ENCODE peak calls at places on chromosomes 2 and 18, in ten cellular contexts. X, H, N, G, R, C, T, D, Q and F are unnamed samples.

GRCh38 chr2:7880561-7880960 is 801.3 kb upstream of the ID2 start:
- DNase-seq in X (no peak), H (peak), N (no peak), G (no peak), R (no peak), C (no peak), T (no peak), D (no peak), Q (no peak), F (no peak)

GRCh38 chr2:45891719-45892118 is 240.2 kb downstream of the PRKCE start:
- DNase-seq in X (no peak), H (peak), N (no peak), G (no peak), R (no peak), C (no peak), T (no peak), D (no peak), Q (no peak), F (no peak)

GRCh38 chr2:230537531-230537976 is 121.6 kb downstream of the SP100 start:
- DNase-seq in X (no peak), H (no peak), N (no peak), G (no peak), R (no peak), C (no peak), T (no peak), D (no peak), Q (no peak), F (no peak)

GRCh38 chr2:187169108-187169713 is 278.8 kb downstream of the CALCRL start:
- DNase-seq in X (no peak), H (no peak), N (peak), G (no peak), R (no peak), C (no peak), T (no peak), D (no peak), Q (no peak), F (no peak)

GRCh38 chr2:55718165-55719008 is 24.7 kb upstream of the PNPT1 start:
- DNase-seq in X (no peak), H (peak), N (peak), G (peak), R (peak), C (no peak), T (no peak), D (no peak), Q (peak), F (peak)

GRCh38 chr2:12556762-12557161 is 160.0 kb upstream of the TRIB2 start:
- DNase-seq in X (no peak), H (no peak), N (no peak), G (peak), R (no peak), C (no peak), T (no peak), D (no peak), Q (no peak), F (no peak)

GRCh38 chr2:28366496-28367282 is 26.0 kb upstream of the FOSL2 start:
- DNase-seq in X (peak), H (no peak), N (peak), G (no peak), R (no peak), C (no peak), T (no peak), D (no peak), Q (no peak), F (no peak)

GRCh38 chr2:187475499-187476248 is 27.6 kb upstream of the CALCRL start:
- DNase-seq in X (no peak), H (no peak), N (peak), G (no peak), R (no peak), C (no peak), T (no peak), D (no peak), Q (no peak), F (no peak)

GRCh38 chr18:49014605-49015267 is 64.0 kb upstream of the SMAD7 start:
- DNase-seq in X (no peak), H (no peak), N (no peak), G (no peak), R (no peak), C (no peak), T (no peak), D (no peak), Q (no peak), F (no peak)

GRCh38 chr18:60018801-60019462 is 119.1 kb downstream of the PMAIP1 start:
- DNase-seq in X (no peak), H (no peak), N (no peak), G (peak), R (no peak), C (no peak), T (no peak), D (no peak), Q (no peak), F (no peak)

GRCh38 chr18:76772665-76773064 is 49.7 kb upstream of the ZNF236 start:
- DNase-seq in X (no peak), H (no peak), N (no peak), G (no peak), R (no peak), C (no peak), T (no peak), D (no peak), Q (no peak), F (no peak)

GRCh38 chr2:54457326-54458023 is 1.3 kb downstream of the SPTBN1 start:
- DNase-seq in X (no peak), H (no peak), N (peak), G (peak), R (peak), C (no peak), T (peak), D (no peak), Q (peak), F (peak)

GRCh38 chr2:110657721-110658305 is 20.1 kb downstream of the BUB1 start:
- DNase-seq in X (no peak), H (no peak), N (no peak), G (no peak), R (no peak), C (no peak), T (no peak), D (no peak), Q (no peak), F (no peak)

GRCh38 chr2:142868281-142868762 is 9.1 kb upstream of the KYNU start:
- DNase-seq in X (peak), H (no peak), N (no peak), G (peak), R (no peak), C (no peak), T (no peak), D (no peak), Q (no peak), F (no peak)

GRCh38 chr2:191645807-191646611 is 31.9 kb upstream of the NABP1 start:
- DNase-seq in X (no peak), H (no peak), N (no peak), G (no peak), R (no peak), C (no peak), T (no peak), D (no peak), Q (no peak), F (no peak)

GRCh38 chr2:40332096-40332826 is 119.6 kb downstream of the SLC8A1 start:
- DNase-seq in X (no peak), H (no peak), N (peak), G (no peak), R (peak), C (no peak), T (no peak), D (no peak), Q (no peak), F (no peak)

GRCh38 chr2:96870631-96871255 is 863 bp upstream of the SEMA4C start:
- DNase-seq in X (peak), H (peak), N (no peak), G (no peak), R (no peak), C (no peak), T (no peak), D (no peak), Q (no peak), F (no peak)

GRCh38 chr18:24727685-24728084 is 267.2 kb downstream of the HRH4 start:
- DNase-seq in X (no peak), H (no peak), N (no peak), G (no peak), R (no peak), C (no peak), T (peak), D (no peak), Q (no peak), F (no peak)

GRCh38 chr18:54828986-54829385 is 709 bp downstream of the RAB27B start:
- DNase-seq in X (no peak), H (no peak), N (no peak), G (no peak), R (no peak), C (no peak), T (no peak), D (no peak), Q (no peak), F (no peak)